ENCODE peak calls at places on chromosomes 11 and 22, in six cellular contexts. J, W, E, K, O and N are unnamed samples.

GRCh38 chr11:61378713-61379313 is 13.6 kb upstream of the TMEM216 start:
- DNase-seq in W (no peak), J (no peak), E (no peak), O (no peak), K (no peak), N (no peak)

GRCh38 chr11:119774180-119774763 is 45.3 kb upstream of the NECTIN1 start:
- DNase-seq in J (no peak), K (no peak), W (peak), E (no peak), O (peak), N (no peak)

GRCh38 chr11:44939673-44940072 is 11.0 kb downstream of the TP53I11 start:
- DNase-seq in J (no peak), W (peak), O (no peak), E (no peak), K (no peak), N (no peak)

GRCh38 chr11:119218141-119218878 is 12.2 kb downstream of the CBL start:
- DNase-seq in J (no peak), E (no peak), W (no peak), K (no peak), O (peak), N (no peak)

GRCh38 chr11:74278721-74279148 is 32.7 kb downstream of the P4HA3 start:
- DNase-seq in K (peak), O (peak), W (no peak), J (no peak), E (no peak), N (peak)

GRCh38 chr11:31421840-31422239 is 52.2 kb downstream of the DNAJC24 start:
- DNase-seq in J (no peak), K (no peak), W (no peak), E (no peak), O (no peak), N (no peak)

GRCh38 chr22:45880091-45880651 is 96.8 kb downstream of the WNT7B start:
- DNase-seq in E (no peak), K (peak), J (no peak), O (no peak), W (peak), N (no peak)

GRCh38 chr11:67318239-67318555 is 14.9 kb downstream of the SSH3 start:
- DNase-seq in W (no peak), K (no peak), J (no peak), E (no peak), O (no peak), N (no peak)

GRCh38 chr22:48426466-48427380 is 1401.0 kb downstream of the BRD1 start:
- DNase-seq in E (no peak), O (no peak), W (no peak), K (peak), J (no peak), N (peak)

GRCh38 chr11:107704432-107704831 is 7.4 kb downstream of the SLN start:
- DNase-seq in O (peak), J (no peak), W (no peak), K (no peak), E (no peak), N (no peak)

GRCh38 chr22:43273902-43274484 is 69.2 kb downstream of the SCUBE1 start:
- DNase-seq in E (peak), J (peak), W (peak), K (no peak), O (peak), N (no peak)

GRCh38 chr11:63837719-63838118 is 1.2 kb upstream of the MARK2 start:
- DNase-seq in E (no peak), O (no peak), J (no peak), W (no peak), K (no peak), N (no peak)

GRCh38 chr11:45150943-45151342 is 4.5 kb downstream of the PRDM11 start:
- DNase-seq in J (no peak), O (no peak), W (no peak), E (no peak), K (no peak), N (peak)

GRCh38 chr11:66476841-66477251 is 3.4 kb upstream of the DPP3 start:
- DNase-seq in E (no peak), W (no peak), K (no peak), J (no peak), O (no peak), N (no peak)

GRCh38 chr11:2741377-2742131 is 41.8 kb upstream of the KCNQ1OT1 start:
- DNase-seq in O (peak), W (no peak), J (no peak), K (peak), E (no peak), N (no peak)

GRCh38 chr11:2666828-2667570 is 32.8 kb downstream of the KCNQ1OT1 start:
- DNase-seq in W (peak), J (no peak), O (no peak), E (no peak), K (peak), N (peak)

GRCh38 chr22:42515896-42516295 is 3.7 kb downstream of the RRP7A start:
- DNase-seq in O (no peak), J (no peak), E (no peak), K (no peak), W (no peak), N (no peak)

GRCh38 chr11:74710291-74710938 is 20.8 kb downstream of the CHRDL2 start:
- DNase-seq in W (no peak), K (no peak), J (no peak), O (no peak), E (no peak), N (no peak)

GRCh38 chr11:82786001-82786400 is 52.3 kb upstream of the FAM181B start:
- DNase-seq in E (no peak), J (no peak), K (no peak), O (no peak), W (no peak), N (no peak)

GRCh38 chr11:116515666-116516184 is 257.1 kb downstream of the BUD13 start:
- DNase-seq in J (no peak), O (no peak), W (peak), E (no peak), K (no peak), N (peak)